ENCODE peak calls at places on chromosomes 3 and 15, in six cellular contexts. E, B, C, X, N and R are unnamed samples.
A peak's percentile ranks its signal among the peaks of the same experiment; 100 is the strongest.

GRCh38 chr3:158458464-158458863 is 112.5 kb upstream of the MLF1 start:
- DNase-seq in E (no peak), B (no peak), C (no peak), X (no peak), N (no peak), R (no peak)

GRCh38 chr15:71199384-71200351 is 84.4 kb downstream of the THSD4 start:
- DNase-seq in E (no peak), B (no peak), C (no peak), X (no peak), N (no peak), R (no peak)

GRCh38 chr15:78914027-78914764 is 30.6 kb downstream of the CTSH start:
- DNase-seq in E (no peak), B (no peak), C (peak; percentile 14), X (no peak), N (no peak), R (peak; percentile 52)

GRCh38 chr3:134085034-134085775 is 55.5 kb upstream of the SLCO2A1 start:
- DNase-seq in E (no peak), B (no peak), C (no peak), X (no peak), N (peak; percentile 31), R (no peak)

GRCh38 chr3:170749765-170750477 is 120.1 kb downstream of the RPL22L1 start:
- DNase-seq in E (no peak), B (no peak), C (no peak), X (no peak), N (no peak), R (no peak)

GRCh38 chr3:17111556-17111955 is 226.8 kb downstream of the PLCL2 start:
- DNase-seq in E (no peak), B (no peak), C (no peak), X (no peak), N (no peak), R (no peak)

GRCh38 chr3:98223907-98224672 is 40.0 kb upstream of the OR5H6 start:
- DNase-seq in E (no peak), B (no peak), C (no peak), X (no peak), N (no peak), R (no peak)

GRCh38 chr3:78268716-78269668 is 1229.1 kb downstream of the ROBO2 start:
- DNase-seq in E (no peak), B (no peak), C (no peak), X (no peak), N (peak; percentile 47), R (no peak)

GRCh38 chr3:125334675-125335560 is 40.2 kb downstream of the ZNF148 start:
- DNase-seq in E (no peak), B (no peak), C (no peak), X (no peak), N (no peak), R (no peak)

GRCh38 chr3:145952541-145952940 is 208.4 kb downstream of the PLOD2 start:
- DNase-seq in E (no peak), B (no peak), C (no peak), X (no peak), N (no peak), R (no peak)

GRCh38 chr3:49600781-49601180 is 46.5 kb downstream of the BSN start:
- DNase-seq in E (no peak), B (no peak), C (no peak), X (no peak), N (no peak), R (no peak)

GRCh38 chr15:72584006-72584405 is 70.5 kb upstream of the GOLGA6B start:
- DNase-seq in E (no peak), B (no peak), C (no peak), X (no peak), N (no peak), R (no peak)

GRCh38 chr3:183253364-183253960 is 409 bp downstream of the B3GNT5 start:
- DNase-seq in E (peak; percentile 48), B (no peak), C (no peak), X (no peak), N (peak; percentile 71), R (peak; percentile 33)

GRCh38 chr3:157913751-157914150 is 192.5 kb downstream of the SHOX2 start:
- DNase-seq in E (no peak), B (no peak), C (no peak), X (no peak), N (no peak), R (no peak)

GRCh38 chr3:152235709-152236298 is 32.9 kb upstream of the MBNL1 start:
- DNase-seq in E (peak; percentile 31), B (peak; percentile 6), C (peak; percentile 8), X (no peak), N (no peak), R (no peak)

GRCh38 chr3:161177996-161178395 is 43.1 kb upstream of the NMD3 start:
- DNase-seq in E (no peak), B (no peak), C (no peak), X (no peak), N (no peak), R (no peak)

GRCh38 chr3:27119639-27120038 is 249.5 kb downstream of the NEK10 start:
- DNase-seq in E (no peak), B (no peak), C (no peak), X (no peak), N (no peak), R (no peak)

GRCh38 chr3:10116138-10116460 is 624 bp downstream of the BRK1 start:
- DNase-seq in E (peak; percentile 54), B (no peak), C (peak; percentile 28), X (no peak), N (peak; percentile 54), R (no peak)

GRCh38 chr3:25603703-25604102 is 61.0 kb downstream of the TOP2B start:
- DNase-seq in E (no peak), B (no peak), C (no peak), X (no peak), N (no peak), R (no peak)

GRCh38 chr15:45320581-45320980 is 57.8 kb downstream of the GATM start:
- DNase-seq in E (no peak), B (peak; percentile 21), C (peak; percentile 29), X (no peak), N (no peak), R (no peak)

GRCh38 chr3:16079519-16079918 is 95.0 kb upstream of the GALNT15 start:
- DNase-seq in E (no peak), B (no peak), C (no peak), X (no peak), N (no peak), R (no peak)

GRCh38 chr15:45326776-45327175 is 51.6 kb downstream of the GATM start:
- DNase-seq in E (no peak), B (no peak), C (no peak), X (no peak), N (no peak), R (no peak)

GRCh38 chr15:100566850-100567249 is 35.1 kb downstream of the LINS1 start:
- DNase-seq in E (no peak), B (no peak), C (no peak), X (no peak), N (no peak), R (no peak)

GRCh38 chr3:20080956-20081554 is 40.8 kb downstream of the KAT2B start:
- DNase-seq in E (no peak), B (no peak), C (peak; percentile 40), X (peak; percentile 56), N (no peak), R (no peak)

GRCh38 chr15:74988007-74988800 is 7.2 kb upstream of the SCAMP5 start:
- DNase-seq in E (peak; percentile 60), B (peak; percentile 41), C (peak; percentile 65), X (no peak), N (peak; percentile 60), R (peak; percentile 74)

GRCh38 chr3:150567328-150567727 is 20.7 kb downstream of the EIF2A start:
- DNase-seq in E (no peak), B (no peak), C (no peak), X (no peak), N (no peak), R (no peak)

GRCh38 chr15:56490461-56490860 is 25.5 kb upstream of the MNS1 start:
- DNase-seq in E (no peak), B (no peak), C (peak; percentile 15), X (no peak), N (no peak), R (no peak)

GRCh38 chr3:182508896-182509295 is 284.4 kb upstream of the ATP11B start:
- DNase-seq in E (no peak), B (no peak), C (no peak), X (no peak), N (no peak), R (peak; percentile 25)

GRCh38 chr3:186452517-186452916 is 90.5 kb upstream of the DGKG start:
- DNase-seq in E (no peak), B (peak; percentile 21), C (no peak), X (no peak), N (peak; percentile 32), R (no peak)
- TF ChIP-seq ATF3 in E (no peak), B (no peak), C (no peak), X (no peak), N (no peak), R (no peak)

DNA sequence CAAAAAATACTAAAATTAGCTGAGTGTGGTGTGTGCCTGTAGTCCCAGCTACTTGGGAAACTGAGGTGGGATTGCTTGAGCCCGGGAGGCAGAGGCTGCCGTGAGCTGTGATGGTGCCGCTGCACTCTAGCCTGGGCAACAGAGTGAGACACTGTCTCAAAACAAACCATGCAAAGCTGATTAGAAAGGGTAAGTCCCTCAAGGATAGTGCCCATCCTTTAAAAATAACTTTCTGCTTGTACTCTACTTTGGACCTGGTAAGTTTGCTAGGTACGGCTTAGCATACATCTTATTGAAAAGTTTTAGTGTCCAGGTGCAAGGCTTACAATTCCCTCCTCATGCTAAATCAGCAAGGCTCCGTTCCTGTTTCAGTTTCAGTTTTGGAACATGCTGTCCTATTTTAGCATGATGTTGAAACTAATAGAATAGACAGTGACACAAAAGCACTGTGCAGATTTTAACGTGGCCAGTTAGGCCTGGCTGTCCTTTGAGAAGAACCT is 21.4 kb downstream of the FEM1B start:
- DNase-seq in E (no peak), B (no peak), C (no peak), X (peak; percentile 77), N (no peak), R (no peak)
- TF ChIP-seq ATF3 in E (no peak), B (no peak), C (no peak), X (no peak), N (no peak), R (no peak)

GRCh38 chr3:38742551-38742950 is 73.5 kb downstream of the SCN10A start:
- DNase-seq in E (no peak), B (no peak), C (no peak), X (no peak), N (no peak), R (no peak)

GRCh38 chr3:38739931-38740330 is 76.1 kb downstream of the SCN10A start:
- DNase-seq in E (no peak), B (no peak), C (no peak), X (no peak), N (no peak), R (no peak)

GRCh38 chr3:38739396-38739689 is 76.7 kb downstream of the SCN10A start:
- DNase-seq in E (peak; percentile 57), B (no peak), C (no peak), X (no peak), N (no peak), R (no peak)

GRCh38 chr3:38738630-38739395 is 77.2 kb downstream of the SCN10A start:
- DNase-seq in E (peak; percentile 68), B (peak; percentile 47), C (peak; percentile 27), X (no peak), N (peak; percentile 94), R (peak; percentile 91)
- TF ChIP-seq ATF3 in E (peak; percentile 17), B (no peak), C (no peak), X (no peak), N (no peak), R (no peak)

DNA sequence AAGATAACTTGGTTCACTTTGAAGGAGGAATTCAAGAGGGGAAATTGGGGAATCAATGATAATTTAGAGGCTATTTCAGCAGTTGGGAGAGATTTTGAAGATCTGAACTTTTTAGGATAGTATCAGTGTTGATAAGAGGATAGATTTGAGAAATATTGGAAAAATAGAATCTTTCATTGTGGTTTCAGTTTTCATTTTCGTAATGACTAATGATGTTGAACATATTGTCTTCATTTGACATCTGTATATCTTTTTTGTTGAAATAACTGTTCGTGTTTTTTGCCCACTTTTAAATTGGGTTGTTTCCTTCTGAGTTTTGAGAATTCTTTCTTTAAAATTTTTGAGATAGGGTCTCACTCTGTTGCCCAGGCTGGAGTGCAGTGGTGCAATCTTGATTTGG is 21.1 kb downstream of the ECT2 start:
- DNase-seq in E (no peak), B (no peak), C (no peak), X (no peak), N (no peak), R (no peak)
- TF ChIP-seq ATF3 in E (no peak), B (no peak), C (no peak), X (no peak), N (no peak), R (no peak)